ENCODE peak calls at places on chromosomes 3 and 15, in ten cellular contexts. G, I, V, B, N, E, U, K, L and P are unnamed samples.

GRCh38 chr3:123670743-123671142 is 85.9 kb upstream of the HACD2 start:
- DNase-seq in N (no peak), B (no peak), L (no peak), V (no peak), G (no peak), K (no peak), E (no peak), I (no peak), U (no peak), P (no peak)

GRCh38 chr3:107198522-107199271 is 178.5 kb upstream of the CCDC54 start:
- DNase-seq in K (no peak), I (no peak), E (peak), U (no peak), V (no peak), B (no peak), N (peak), L (no peak), G (no peak), P (no peak)

GRCh38 chr3:176939022-176939817 is 258.1 kb downstream of the TBL1XR1 start:
- DNase-seq in V (peak), N (peak), U (no peak), B (peak), E (peak), I (peak), G (peak), K (peak), L (peak), P (peak)

GRCh38 chr3:139520028-139520737 is 19.4 kb downstream of the RBP1 start:
- DNase-seq in V (no peak), I (peak), U (no peak), E (no peak), G (peak), N (no peak), B (no peak), K (peak), L (no peak), P (peak)

GRCh38 chr3:150349314-150350097 is 58.6 kb upstream of the TSC22D2 start:
- DNase-seq in I (no peak), N (peak), G (peak), U (peak), E (no peak), B (no peak), L (no peak), K (no peak), V (no peak), P (no peak)

GRCh38 chr3:15197340-15198029 is 8.6 kb upstream of the CAPN7 start:
- DNase-seq in E (no peak), N (no peak), U (no peak), V (no peak), G (no peak), B (no peak), K (no peak), I (no peak), L (no peak), P (no peak)

GRCh38 chr15:37951999-37952398 is 17.6 kb downstream of the TMCO5A start:
- DNase-seq in U (no peak), G (no peak), K (no peak), V (no peak), B (no peak), L (no peak), N (no peak), I (no peak), E (no peak), P (no peak)

GRCh38 chr3:79477242-79477641 is 290.6 kb downstream of the ROBO1 start:
- DNase-seq in I (no peak), N (no peak), V (no peak), K (no peak), U (no peak), E (no peak), B (no peak), L (no peak), G (no peak), P (no peak)

GRCh38 chr3:32897981-32898623 is 53.3 kb upstream of the CCR4 start:
- DNase-seq in G (peak), U (no peak), B (no peak), N (no peak), E (no peak), L (no peak), V (no peak), K (no peak), I (no peak), P (no peak)

GRCh38 chr15:63374686-63375520 is 6.7 kb downstream of the CA12 start:
- DNase-seq in G (peak), V (no peak), U (no peak), B (peak), L (peak), E (no peak), I (no peak), K (no peak), N (peak), P (no peak)

GRCh38 chr3:32508731-32509130 is 6.1 kb upstream of the CMTM6 start:
- DNase-seq in I (no peak), L (no peak), E (no peak), K (peak), U (no peak), V (no peak), B (no peak), N (no peak), G (peak), P (no peak)

GRCh38 chr3:15585111-15585844 is 16.1 kb downstream of the HACL1 start:
- DNase-seq in L (no peak), N (no peak), V (no peak), U (no peak), G (no peak), E (no peak), K (no peak), B (peak), I (no peak), P (no peak)

GRCh38 chr15:27058939-27059338 is 88.0 kb downstream of the GABRG3 start:
- DNase-seq in N (no peak), U (no peak), K (no peak), B (no peak), G (no peak), L (no peak), V (no peak), E (no peak), I (no peak), P (no peak)

GRCh38 chr15:27061739-27062138 is 90.8 kb downstream of the GABRG3 start:
- DNase-seq in V (no peak), U (no peak), G (no peak), K (no peak), I (no peak), B (no peak), N (no peak), E (no peak), L (no peak), P (no peak)

GRCh38 chr15:27057904-27058645 is 87.1 kb downstream of the GABRG3 start:
- DNase-seq in B (no peak), N (no peak), G (peak), L (no peak), E (no peak), I (no peak), U (no peak), V (no peak), K (no peak), P (no peak)

GRCh38 chr15:27064080-27064479 is 93.1 kb downstream of the GABRG3 start:
- DNase-seq in E (no peak), U (no peak), L (no peak), N (no peak), K (no peak), V (no peak), G (no peak), I (no peak), B (no peak), P (no peak)

DNA sequence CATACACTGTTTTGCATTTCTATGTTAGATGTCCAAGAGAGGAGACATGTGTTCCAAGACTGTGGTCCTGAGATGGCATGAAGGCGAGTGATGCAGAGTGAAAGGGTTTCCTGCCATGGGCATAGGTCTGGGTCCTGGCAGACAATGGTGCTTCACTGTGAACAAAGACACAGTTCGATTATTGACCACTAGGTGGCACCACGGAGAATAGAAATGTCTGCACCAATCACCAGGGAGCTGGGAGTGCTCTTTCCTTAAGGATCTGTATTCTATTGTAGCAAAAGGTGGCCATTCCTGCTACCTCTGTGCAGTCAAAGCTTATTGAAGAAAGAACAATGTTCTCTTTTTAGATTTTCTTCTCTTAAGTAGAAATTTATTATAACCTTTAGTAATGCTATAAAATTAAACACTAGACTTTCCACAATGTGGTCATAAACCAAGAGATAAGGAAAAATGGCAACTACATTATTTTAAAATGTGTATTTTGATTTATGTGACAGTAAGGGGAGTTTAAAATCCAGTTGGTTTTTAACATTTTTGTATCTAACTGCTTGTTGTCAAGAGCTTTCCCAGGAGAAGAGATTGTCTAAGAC is 88.7 kb downstream of the GABRG3 start:
- DNase-seq in E (no peak), G (peak), N (peak), L (peak), U (no peak), V (peak), K (peak), B (no peak), I (peak), P (peak)
- TF ChIP-seq CTCF in E (peak), G (peak), N (peak), L (peak), U (peak), V (peak), K (peak), B (no peak), I (peak), P (peak)

DNA sequence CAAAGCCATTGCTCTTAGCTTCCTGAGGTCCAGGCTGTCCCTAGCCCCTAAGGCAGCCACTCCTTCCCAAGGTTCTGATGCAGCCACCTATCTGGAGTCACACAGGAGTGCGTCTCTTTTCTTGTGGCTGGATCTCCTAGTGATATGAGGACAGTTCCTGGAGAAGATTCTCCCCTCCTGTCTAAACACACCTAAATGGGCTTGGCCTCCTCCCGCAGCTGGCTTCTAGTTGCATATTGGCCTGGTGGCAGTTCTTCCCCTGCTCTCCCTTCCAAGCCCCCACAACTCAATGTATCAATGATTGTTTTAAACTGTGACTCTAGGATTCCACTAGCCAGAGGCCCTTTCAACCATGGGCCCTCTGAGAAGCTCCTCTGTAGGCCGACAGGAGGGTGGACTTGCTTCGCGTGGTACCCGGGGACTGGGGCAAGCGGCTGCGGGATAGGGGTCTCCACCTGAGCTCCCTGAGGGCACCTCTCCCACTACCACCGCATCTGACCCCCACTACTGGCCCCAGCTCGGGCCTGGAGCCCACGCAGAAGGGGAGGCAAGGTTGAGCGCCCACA is 1.4 kb downstream of the ITGA11 start:
- DNase-seq in N (no peak), U (no peak), B (no peak), V (no peak), G (no peak), K (peak), I (no peak), L (no peak), E (no peak), P (no peak)
- TF ChIP-seq CTCF in N (no peak), U (no peak), B (no peak), V (no peak), G (no peak), K (no peak), I (no peak), L (no peak), E (no peak), P (no peak)

GRCh38 chr3:154022603-154023002 is 98.6 kb upstream of the ARHGEF26 start:
- DNase-seq in N (no peak), B (no peak), G (no peak), K (no peak), V (no peak), I (no peak), E (no peak), U (no peak), L (no peak), P (no peak)

GRCh38 chr3:154015307-154015706 is 105.9 kb upstream of the ARHGEF26 start:
- DNase-seq in L (no peak), B (no peak), U (no peak), V (no peak), K (no peak), E (no peak), I (no peak), N (no peak), G (peak), P (no peak)

GRCh38 chr3:154023148-154023547 is 98.0 kb upstream of the ARHGEF26 start:
- DNase-seq in U (no peak), E (no peak), V (no peak), G (no peak), I (no peak), B (no peak), N (no peak), L (no peak), K (no peak), P (no peak)

GRCh38 chr3:154018100-154018696 is 103.0 kb upstream of the ARHGEF26 start:
- DNase-seq in B (peak), K (peak), V (peak), G (peak), U (no peak), E (no peak), N (no peak), I (peak), L (no peak), P (peak)
- TF ChIP-seq CTCF in B (no peak), K (peak), V (peak), G (peak), U (no peak), E (peak), N (peak), I (peak), L (peak), P (peak)

GRCh38 chr15:90691369-90691768 is 25.8 kb upstream of the BLM start:
- DNase-seq in K (no peak), B (no peak), N (no peak), E (no peak), I (no peak), U (no peak), G (no peak), L (no peak), V (no peak), P (no peak)

GRCh38 chr15:90697180-90697579 is 20.0 kb upstream of the BLM start:
- DNase-seq in E (no peak), I (no peak), N (no peak), G (no peak), K (no peak), U (no peak), V (no peak), B (no peak), L (no peak), P (no peak)

GRCh38 chr15:90694987-90695386 is 22.2 kb upstream of the BLM start:
- DNase-seq in B (no peak), V (no peak), I (no peak), K (no peak), E (no peak), G (no peak), L (no peak), U (no peak), N (no peak), P (no peak)

GRCh38 chr15:90690585-90690984 is 26.6 kb upstream of the BLM start:
- DNase-seq in G (no peak), E (no peak), L (no peak), K (no peak), U (no peak), N (no peak), I (no peak), B (no peak), V (no peak), P (no peak)

DNA sequence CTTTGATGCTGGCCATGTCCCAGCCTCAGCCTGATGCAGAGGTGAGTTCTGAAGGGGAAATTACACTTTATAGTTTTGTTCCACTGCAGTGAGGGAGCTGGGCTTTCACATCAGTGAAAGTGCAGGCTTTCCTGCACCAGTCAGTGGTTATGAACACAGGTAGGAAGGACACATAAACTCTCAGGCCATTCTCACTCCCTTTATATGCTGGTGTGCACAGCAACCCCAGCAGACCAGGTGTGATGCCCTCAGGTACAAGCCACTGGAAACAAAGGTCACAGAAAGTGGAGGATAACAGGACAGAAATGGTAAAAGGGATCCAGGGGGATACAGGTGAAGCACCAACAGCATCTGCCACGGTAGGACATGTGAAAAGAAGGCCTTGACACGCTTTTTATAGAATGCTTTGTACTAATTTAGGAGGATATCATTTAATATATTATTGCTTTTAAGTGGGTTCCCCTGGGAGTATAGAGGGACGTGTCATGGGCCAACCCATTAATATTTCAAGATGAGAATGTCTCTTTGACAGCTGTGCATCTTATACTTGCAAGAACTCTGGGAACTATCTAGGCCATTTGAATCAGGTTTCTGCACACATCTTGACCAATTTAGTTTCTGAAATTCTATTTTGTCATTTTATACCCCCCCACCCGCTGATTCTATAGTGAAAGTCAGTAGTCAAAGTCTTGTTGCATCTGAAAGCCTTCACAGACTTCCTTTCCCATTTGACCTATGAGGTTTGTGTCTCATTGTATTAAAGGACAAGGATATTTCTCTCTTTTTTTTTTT is 25.0 kb upstream of the BLM start:
- DNase-seq in N (no peak), U (no peak), I (no peak), E (no peak), G (no peak), B (no peak), V (no peak), L (no peak), K (no peak), P (peak)
- TF ChIP-seq CTCF in N (no peak), U (no peak), I (no peak), E (no peak), G (no peak), B (no peak), V (no peak), L (no peak), K (no peak), P (no peak)

DNA sequence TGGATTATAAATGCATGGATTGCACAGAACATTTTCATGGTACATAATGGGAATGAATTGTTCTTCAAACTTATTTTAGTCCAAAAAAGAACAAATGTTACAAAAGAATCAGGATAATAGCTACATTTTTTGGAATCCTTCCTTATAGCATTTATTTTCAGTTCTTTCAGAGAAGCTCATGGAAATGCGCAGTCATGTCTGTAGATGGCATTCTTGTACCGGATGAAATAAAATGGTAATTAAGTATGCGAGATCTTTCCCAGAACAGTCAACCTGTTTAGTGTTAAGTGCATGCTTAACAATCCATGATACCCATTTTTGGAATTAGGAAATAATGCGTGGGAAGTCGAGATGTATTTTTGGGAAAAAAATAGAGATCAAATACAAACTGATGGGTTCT is 38.2 kb upstream of the GOLGA8B start:
- DNase-seq in V (no peak), U (no peak), B (no peak), L (peak), N (no peak), K (no peak), E (no peak), G (peak), I (no peak), P (no peak)
- TF ChIP-seq CTCF in V (no peak), U (no peak), B (no peak), L (peak), N (peak), K (no peak), E (peak), G (peak), I (peak), P (peak)

GRCh38 chr3:154304116-154304786 is 20.0 kb downstream of the DHX36 start:
- DNase-seq in L (peak), G (peak), B (no peak), U (no peak), K (no peak), N (no peak), V (no peak), I (no peak), E (peak), P (no peak)

GRCh38 chr3:154304936-154305335 is 19.4 kb downstream of the DHX36 start:
- DNase-seq in L (no peak), K (no peak), I (no peak), B (no peak), N (no peak), V (no peak), G (no peak), E (no peak), U (no peak), P (no peak)

GRCh38 chr3:154307363-154307762 is 16.9 kb downstream of the DHX36 start:
- DNase-seq in E (no peak), V (no peak), N (no peak), K (no peak), I (no peak), G (no peak), B (no peak), L (no peak), U (no peak), P (no peak)

GRCh38 chr3:154301556-154301955 is 22.7 kb downstream of the DHX36 start:
- DNase-seq in G (no peak), U (no peak), B (no peak), N (no peak), L (no peak), V (no peak), I (no peak), E (no peak), K (no peak), P (no peak)
- TF ChIP-seq CTCF in G (no peak), U (no peak), B (no peak), N (no peak), L (no peak), V (no peak), I (peak), E (no peak), K (no peak), P (no peak)

DNA sequence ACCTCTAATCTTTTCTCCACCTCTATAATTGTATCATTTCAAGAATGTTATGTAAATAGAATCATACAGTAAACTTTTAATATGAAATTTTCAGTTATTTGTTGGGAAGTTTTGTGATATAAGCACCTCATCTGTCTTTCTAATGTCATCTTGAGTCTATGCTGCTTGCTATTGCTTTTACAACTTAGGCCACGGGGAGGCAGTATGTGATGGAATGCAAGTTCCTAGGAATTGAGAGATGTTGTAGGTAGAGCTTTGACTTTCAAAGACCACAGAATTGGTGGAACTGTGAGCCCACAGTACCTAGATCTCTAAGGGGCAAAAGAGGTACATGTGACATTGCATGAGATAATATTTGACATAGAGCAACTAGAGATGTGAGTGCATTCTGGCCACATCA is 328.3 kb downstream of the MFSD1 start:
- DNase-seq in K (peak), G (peak), N (no peak), E (no peak), L (peak), B (no peak), V (no peak), U (no peak), I (no peak), P (peak)
- TF ChIP-seq CTCF in K (peak), G (peak), N (peak), E (peak), L (peak), B (peak), V (peak), U (no peak), I (peak), P (peak)

GRCh38 chr3:173045770-173046382 is 95.2 kb downstream of the SPATA16 start:
- DNase-seq in V (no peak), B (no peak), E (no peak), U (no peak), L (no peak), I (no peak), G (peak), N (no peak), K (no peak), P (no peak)
- TF ChIP-seq CTCF in V (no peak), B (no peak), E (peak), U (no peak), L (peak), I (peak), G (peak), N (peak), K (no peak), P (peak)

GRCh38 chr3:114659109-114660081 is 365.6 kb downstream of the TIGIT start:
- DNase-seq in N (peak), U (no peak), G (no peak), V (no peak), I (no peak), L (no peak), B (peak), K (peak), E (no peak), P (no peak)
- TF ChIP-seq CTCF in N (peak), U (no peak), G (no peak), V (no peak), I (no peak), L (peak), B (no peak), K (no peak), E (no peak), P (no peak)

GRCh38 chr15:101136381-101137268 is 115.2 kb downstream of the CHSY1 start:
- DNase-seq in U (no peak), L (no peak), I (no peak), N (no peak), G (no peak), V (no peak), K (no peak), E (no peak), B (no peak), P (no peak)
- TF ChIP-seq CTCF in U (no peak), L (no peak), I (no peak), N (no peak), G (no peak), V (no peak), K (no peak), E (no peak), B (no peak), P (no peak)